ENCODE peak calls at places on chromosome 11, in ten cellular contexts. One of them, this sample, is unnamed.

GRCh38 chr11:64286801-64287159 is 1.1 kb downstream of the GPR137 start:
- DNase-seq in right lobe of liver: no peak
- DNase-seq in astrocyte of the spinal cord: no peak
- DNase-seq in GM20000: no peak
- DNase-seq in nephron progenitor cell: no peak
- DNase-seq in kidney: no peak
- DNase-seq in HCT116: no peak
- DNase-seq in psoas muscle: no peak
- DNase-seq in Calu3: no peak
- DNase-seq in fibroblast of mammary gland: no peak
- DNase-seq in this sample: no peak

GRCh38 chr11:19849947-19850593 is 137.4 kb downstream of the NAV2 start:
- DNase-seq in right lobe of liver: no peak
- DNase-seq in astrocyte of the spinal cord: no peak
- DNase-seq in GM20000: no peak
- DNase-seq in nephron progenitor cell: no peak
- DNase-seq in kidney: no peak
- DNase-seq in HCT116: no peak
- DNase-seq in psoas muscle: no peak
- DNase-seq in Calu3: no peak
- DNase-seq in fibroblast of mammary gland: peak
- DNase-seq in this sample: no peak

GRCh38 chr11:75625970-75626691 is 42.7 kb downstream of the MAP6 start:
- DNase-seq in right lobe of liver: no peak
- DNase-seq in astrocyte of the spinal cord: peak
- DNase-seq in GM20000: no peak
- DNase-seq in nephron progenitor cell: no peak
- DNase-seq in kidney: no peak
- DNase-seq in HCT116: no peak
- DNase-seq in psoas muscle: no peak
- DNase-seq in Calu3: peak
- DNase-seq in fibroblast of mammary gland: peak
- DNase-seq in this sample: no peak

GRCh38 chr11:74138572-74138971 is 32.2 kb downstream of the C2CD3 start:
- DNase-seq in right lobe of liver: no peak
- DNase-seq in astrocyte of the spinal cord: peak
- DNase-seq in GM20000: no peak
- DNase-seq in nephron progenitor cell: no peak
- DNase-seq in kidney: no peak
- DNase-seq in HCT116: peak
- DNase-seq in psoas muscle: no peak
- DNase-seq in Calu3: peak
- DNase-seq in fibroblast of mammary gland: peak
- DNase-seq in this sample: no peak

GRCh38 chr11:12537778-12538401 is 136.3 kb upstream of the TEAD1 start:
- DNase-seq in right lobe of liver: no peak
- DNase-seq in astrocyte of the spinal cord: no peak
- DNase-seq in GM20000: no peak
- DNase-seq in nephron progenitor cell: no peak
- DNase-seq in kidney: no peak
- DNase-seq in HCT116: no peak
- DNase-seq in psoas muscle: peak
- DNase-seq in Calu3: no peak
- DNase-seq in fibroblast of mammary gland: peak
- DNase-seq in this sample: no peak

GRCh38 chr11:20075627-20076026 is 84.6 kb downstream of the DBX1 start:
- DNase-seq in right lobe of liver: no peak
- DNase-seq in astrocyte of the spinal cord: no peak
- DNase-seq in GM20000: no peak
- DNase-seq in nephron progenitor cell: no peak
- DNase-seq in kidney: no peak
- DNase-seq in HCT116: no peak
- DNase-seq in psoas muscle: no peak
- DNase-seq in Calu3: no peak
- DNase-seq in fibroblast of mammary gland: no peak
- DNase-seq in this sample: no peak

GRCh38 chr11:134036484-134037092 is 32.3 kb upstream of the JAM3 start:
- DNase-seq in right lobe of liver: no peak
- DNase-seq in astrocyte of the spinal cord: no peak
- DNase-seq in GM20000: no peak
- DNase-seq in nephron progenitor cell: peak
- DNase-seq in kidney: no peak
- DNase-seq in HCT116: no peak
- DNase-seq in psoas muscle: no peak
- DNase-seq in Calu3: no peak
- DNase-seq in fibroblast of mammary gland: no peak
- DNase-seq in this sample: no peak

GRCh38 chr11:30504468-30504867 is 81.7 kb downstream of the MPPED2 start:
- DNase-seq in right lobe of liver: no peak
- DNase-seq in astrocyte of the spinal cord: no peak
- DNase-seq in GM20000: no peak
- DNase-seq in nephron progenitor cell: peak
- DNase-seq in kidney: no peak
- DNase-seq in HCT116: no peak
- DNase-seq in psoas muscle: no peak
- DNase-seq in Calu3: no peak
- DNase-seq in fibroblast of mammary gland: no peak
- DNase-seq in this sample: no peak

GRCh38 chr11:17649696-17650600 is 69.4 kb upstream of the MYOD1 start:
- DNase-seq in right lobe of liver: no peak
- DNase-seq in astrocyte of the spinal cord: peak
- DNase-seq in GM20000: peak
- DNase-seq in nephron progenitor cell: no peak
- DNase-seq in kidney: no peak
- DNase-seq in HCT116: no peak
- DNase-seq in psoas muscle: no peak
- DNase-seq in Calu3: peak
- DNase-seq in fibroblast of mammary gland: peak
- DNase-seq in this sample: no peak

GRCh38 chr11:6650980-6651379 is 4.6 kb downstream of the DCHS1 start:
- DNase-seq in right lobe of liver: no peak
- DNase-seq in astrocyte of the spinal cord: no peak
- DNase-seq in GM20000: no peak
- DNase-seq in nephron progenitor cell: no peak
- DNase-seq in kidney: no peak
- DNase-seq in HCT116: no peak
- DNase-seq in psoas muscle: no peak
- DNase-seq in Calu3: no peak
- DNase-seq in fibroblast of mammary gland: peak
- DNase-seq in this sample: no peak

GRCh38 chr11:128291043-128291442 is 296.3 kb downstream of the ETS1 start:
- DNase-seq in right lobe of liver: no peak
- DNase-seq in astrocyte of the spinal cord: no peak
- DNase-seq in GM20000: no peak
- DNase-seq in nephron progenitor cell: no peak
- DNase-seq in kidney: no peak
- DNase-seq in HCT116: no peak
- DNase-seq in psoas muscle: no peak
- DNase-seq in Calu3: no peak
- DNase-seq in fibroblast of mammary gland: no peak
- DNase-seq in this sample: no peak

GRCh38 chr11:78354741-78355705 is 62.6 kb downstream of the GAB2 start:
- DNase-seq in right lobe of liver: no peak
- DNase-seq in astrocyte of the spinal cord: peak
- DNase-seq in GM20000: peak
- DNase-seq in nephron progenitor cell: no peak
- DNase-seq in kidney: no peak
- DNase-seq in HCT116: no peak
- DNase-seq in psoas muscle: no peak
- DNase-seq in Calu3: no peak
- DNase-seq in fibroblast of mammary gland: peak
- DNase-seq in this sample: no peak

GRCh38 chr11:62142921-62143320 is 19.1 kb downstream of the INCENP start:
- DNase-seq in right lobe of liver: no peak
- DNase-seq in astrocyte of the spinal cord: no peak
- DNase-seq in GM20000: no peak
- DNase-seq in nephron progenitor cell: no peak
- DNase-seq in kidney: no peak
- DNase-seq in HCT116: no peak
- DNase-seq in psoas muscle: no peak
- DNase-seq in Calu3: no peak
- DNase-seq in fibroblast of mammary gland: no peak
- DNase-seq in this sample: no peak

GRCh38 chr11:62144641-62145255 is 20.9 kb downstream of the INCENP start:
- DNase-seq in right lobe of liver: no peak
- DNase-seq in astrocyte of the spinal cord: no peak
- DNase-seq in GM20000: no peak
- DNase-seq in nephron progenitor cell: no peak
- DNase-seq in kidney: no peak
- DNase-seq in HCT116: no peak
- DNase-seq in psoas muscle: no peak
- DNase-seq in Calu3: no peak
- DNase-seq in fibroblast of mammary gland: no peak
- DNase-seq in this sample: no peak

GRCh38 chr11:62142043-62142375 is 18.2 kb downstream of the INCENP start:
- DNase-seq in right lobe of liver: no peak
- DNase-seq in astrocyte of the spinal cord: no peak
- DNase-seq in GM20000: no peak
- DNase-seq in nephron progenitor cell: no peak
- DNase-seq in kidney: no peak
- DNase-seq in HCT116: no peak
- DNase-seq in psoas muscle: no peak
- DNase-seq in Calu3: no peak
- DNase-seq in fibroblast of mammary gland: no peak
- DNase-seq in this sample: no peak

GRCh38 chr11:62145261-62145871 is 21.6 kb downstream of the INCENP start:
- DNase-seq in right lobe of liver: no peak
- DNase-seq in astrocyte of the spinal cord: no peak
- DNase-seq in GM20000: no peak
- DNase-seq in nephron progenitor cell: no peak
- DNase-seq in kidney: no peak
- DNase-seq in HCT116: no peak
- DNase-seq in psoas muscle: no peak
- DNase-seq in Calu3: no peak
- DNase-seq in fibroblast of mammary gland: no peak
- DNase-seq in this sample: no peak

DNA sequence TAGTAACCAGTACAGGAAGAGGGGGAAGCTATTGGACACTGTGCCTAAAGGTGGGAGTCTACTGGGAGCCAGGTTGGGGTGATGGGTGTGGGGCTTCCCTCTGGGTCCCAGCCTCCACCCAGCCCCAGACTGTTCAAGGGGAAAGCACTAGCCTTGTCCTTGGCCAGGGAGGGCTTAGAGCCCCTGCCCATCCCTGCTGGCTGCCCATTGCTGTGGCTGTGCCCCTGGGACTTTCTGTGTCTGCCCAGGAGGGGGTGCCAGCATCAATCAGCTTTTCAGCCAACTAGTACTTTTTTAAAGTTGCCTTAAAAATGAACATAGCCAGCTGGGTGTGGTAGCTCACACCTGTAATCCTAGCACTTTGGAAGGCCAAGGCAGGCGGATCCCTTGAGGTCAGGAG is 19.9 kb downstream of the INCENP start:
- DNase-seq in right lobe of liver: no peak
- DNase-seq in astrocyte of the spinal cord: no peak
- DNase-seq in GM20000: no peak
- DNase-seq in nephron progenitor cell: no peak
- DNase-seq in kidney: no peak
- DNase-seq in HCT116: no peak
- DNase-seq in psoas muscle: no peak
- DNase-seq in Calu3: no peak
- DNase-seq in fibroblast of mammary gland: no peak
- DNase-seq in this sample: no peak
- TF ChIP-seq CTCF in right lobe of liver: no peak
- TF ChIP-seq CTCF in astrocyte of the spinal cord: peak
- TF ChIP-seq CTCF in GM20000: no peak
- TF ChIP-seq CTCF in nephron progenitor cell: no peak
- TF ChIP-seq CTCF in kidney: no peak
- TF ChIP-seq CTCF in HCT116: peak
- TF ChIP-seq CTCF in psoas muscle: no peak
- TF ChIP-seq CTCF in Calu3: no peak
- TF ChIP-seq CTCF in fibroblast of mammary gland: no peak
- TF ChIP-seq CTCF in this sample: no peak

DNA sequence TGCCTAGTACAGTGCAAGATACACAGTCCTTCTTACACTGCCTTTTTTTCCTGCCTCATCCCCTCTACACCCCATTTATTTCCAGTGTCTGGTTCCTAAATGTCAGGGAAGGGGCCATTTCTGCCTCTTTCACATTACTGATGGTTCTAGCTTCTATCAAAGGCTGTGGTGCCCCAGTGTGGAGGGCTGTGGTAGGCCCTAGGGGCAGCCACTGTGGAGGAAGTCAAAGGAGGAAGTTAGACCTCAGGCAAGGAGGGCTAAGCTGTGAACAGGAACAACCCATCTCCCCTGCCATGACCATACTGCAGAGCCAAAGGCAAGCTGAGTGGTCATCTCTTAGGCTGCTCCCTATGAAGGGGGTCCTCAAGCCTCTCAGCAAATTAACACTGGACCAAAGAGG is 81.9 kb upstream of the CRTAM start:
- DNase-seq in right lobe of liver: no peak
- DNase-seq in astrocyte of the spinal cord: no peak
- DNase-seq in GM20000: peak
- DNase-seq in nephron progenitor cell: no peak
- DNase-seq in kidney: no peak
- DNase-seq in HCT116: no peak
- DNase-seq in psoas muscle: peak
- DNase-seq in Calu3: no peak
- DNase-seq in fibroblast of mammary gland: no peak
- DNase-seq in this sample: peak
- TF ChIP-seq CTCF in right lobe of liver: peak
- TF ChIP-seq CTCF in astrocyte of the spinal cord: no peak
- TF ChIP-seq CTCF in GM20000: peak
- TF ChIP-seq CTCF in nephron progenitor cell: no peak
- TF ChIP-seq CTCF in kidney: no peak
- TF ChIP-seq CTCF in HCT116: no peak
- TF ChIP-seq CTCF in psoas muscle: no peak
- TF ChIP-seq CTCF in Calu3: no peak
- TF ChIP-seq CTCF in fibroblast of mammary gland: no peak
- TF ChIP-seq CTCF in this sample: peak

DNA sequence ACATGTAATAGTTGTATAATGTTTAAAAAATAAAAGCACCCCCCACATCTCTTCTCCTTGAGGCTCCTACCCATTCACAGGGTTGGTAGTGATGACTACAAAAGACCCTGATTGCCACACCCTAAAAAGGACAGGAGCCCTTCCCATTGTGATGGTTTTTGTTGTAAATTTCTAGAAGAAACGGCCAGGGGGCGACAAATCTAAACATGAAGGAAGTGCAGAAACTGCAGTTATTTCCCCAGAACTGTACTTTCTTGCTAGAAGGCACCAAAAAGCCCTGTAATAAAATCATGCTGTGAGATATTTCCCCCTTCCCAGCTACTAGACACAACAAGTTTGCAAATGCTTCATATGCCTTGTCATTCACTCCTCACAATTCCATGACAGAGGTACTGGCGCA is 10.8 kb downstream of the PRR5L start:
- DNase-seq in right lobe of liver: no peak
- DNase-seq in astrocyte of the spinal cord: peak
- DNase-seq in GM20000: no peak
- DNase-seq in nephron progenitor cell: peak
- DNase-seq in kidney: no peak
- DNase-seq in HCT116: peak
- DNase-seq in psoas muscle: no peak
- DNase-seq in Calu3: no peak
- DNase-seq in fibroblast of mammary gland: peak
- DNase-seq in this sample: no peak
- TF ChIP-seq CTCF in right lobe of liver: peak
- TF ChIP-seq CTCF in astrocyte of the spinal cord: peak
- TF ChIP-seq CTCF in GM20000: no peak
- TF ChIP-seq CTCF in nephron progenitor cell: peak
- TF ChIP-seq CTCF in kidney: no peak
- TF ChIP-seq CTCF in HCT116: peak
- TF ChIP-seq CTCF in psoas muscle: no peak
- TF ChIP-seq CTCF in Calu3: no peak
- TF ChIP-seq CTCF in fibroblast of mammary gland: peak
- TF ChIP-seq CTCF in this sample: peak

GRCh38 chr11:81497202-81497804 is 1236.4 kb downstream of the FAM181B start:
- DNase-seq in right lobe of liver: no peak
- DNase-seq in astrocyte of the spinal cord: peak
- DNase-seq in GM20000: peak
- DNase-seq in nephron progenitor cell: peak
- DNase-seq in kidney: no peak
- DNase-seq in HCT116: peak
- DNase-seq in psoas muscle: no peak
- DNase-seq in Calu3: peak
- DNase-seq in fibroblast of mammary gland: peak
- DNase-seq in this sample: no peak
- TF ChIP-seq CTCF in right lobe of liver: peak
- TF ChIP-seq CTCF in astrocyte of the spinal cord: peak
- TF ChIP-seq CTCF in GM20000: peak
- TF ChIP-seq CTCF in nephron progenitor cell: peak
- TF ChIP-seq CTCF in kidney: peak
- TF ChIP-seq CTCF in HCT116: peak
- TF ChIP-seq CTCF in psoas muscle: peak
- TF ChIP-seq CTCF in Calu3: no peak
- TF ChIP-seq CTCF in fibroblast of mammary gland: peak
- TF ChIP-seq CTCF in this sample: peak

This sample was measured in CD14-positive monocyte.